ENCODE peak calls at places on chromosomes 7 and 10, in eight cellular contexts. D is GM23248, E is hepatocyte, I is neural progenitor cell, V is OCI-LY7, J is SK-N-SH, A is MM.1S, X is GM23338. K is an unnamed sample.

GRCh38 chr10:24718031-24718855 is 5.4 kb downstream of the ARHGAP21 start:
- DNase-seq in D (peak), E (no peak), I (no peak), V (no peak), J (no peak), A (no peak), X (peak), K (peak)

GRCh38 chr10:77176224-77176623 is 461.4 kb downstream of the KCNMA1 start:
- DNase-seq in D (no peak), E (no peak), I (no peak), V (peak), J (no peak), A (peak), X (no peak), K (no peak)

GRCh38 chr10:122341141-122341810 is 33.2 kb upstream of the PLEKHA1 start:
- DNase-seq in D (no peak), E (no peak), I (no peak), V (no peak), J (no peak), A (no peak), X (no peak), K (no peak)

GRCh38 chr10:123154943-123155505 is 822 bp downstream of the BUB3 start:
- DNase-seq in D (peak), E (peak), I (no peak), V (no peak), J (no peak), A (peak), X (peak), K (peak)

GRCh38 chr7:36408589-36408988 is 18.9 kb downstream of the ANLN start:
- DNase-seq in D (no peak), E (no peak), I (no peak), V (no peak), J (no peak), A (no peak), X (no peak), K (peak)

GRCh38 chr7:98211221-98211675 is at the start of gene BHLHA15:
- DNase-seq in D (peak), E (peak), I (peak), V (peak), J (peak), A (peak), X (peak), K (peak)

GRCh38 chr7:38382627-38383026 is 109.2 kb upstream of the TARP start:
- DNase-seq in D (peak), E (no peak), I (no peak), V (no peak), J (no peak), A (no peak), X (no peak), K (peak)

GRCh38 chr7:45889367-45890067 is 1.2 kb downstream of the IGFBP1 start:
- DNase-seq in D (no peak), E (no peak), I (no peak), V (no peak), J (no peak), A (no peak), X (peak), K (no peak)

GRCh38 chr10:70752571-70752970 is 32.6 kb downstream of the TBATA start:
- DNase-seq in D (no peak), E (no peak), I (no peak), V (no peak), J (no peak), A (no peak), X (no peak), K (no peak)

GRCh38 chr10:63758080-63758479 is 236.9 kb downstream of the REEP3 start:
- DNase-seq in D (peak), E (no peak), I (no peak), V (no peak), J (no peak), A (no peak), X (no peak), K (no peak)

GRCh38 chr10:95268438-95268837 is 22.4 kb downstream of the PDLIM1 start:
- DNase-seq in D (no peak), E (peak), I (peak), V (no peak), J (peak), A (no peak), X (no peak), K (no peak)

GRCh38 chr10:76397210-76397881 is 965.9 kb downstream of the LRMDA start:
- DNase-seq in D (no peak), E (no peak), I (no peak), V (no peak), J (no peak), A (no peak), X (no peak), K (no peak)

GRCh38 chr7:129952164-129952652 is 552 bp downstream of the UBE2H start:
- DNase-seq in D (peak), E (peak), I (peak), V (peak), J (no peak), A (peak), X (peak), K (peak)

GRCh38 chr10:24982294-24983064 is 30.1 kb upstream of the PRTFDC1 start:
- DNase-seq in D (no peak), E (no peak), I (no peak), V (no peak), J (no peak), A (no peak), X (no peak), K (no peak)

GRCh38 chr10:80268266-80268665 is 21.2 kb downstream of the MAT1A start:
- DNase-seq in D (peak), E (no peak), I (no peak), V (no peak), J (no peak), A (no peak), X (no peak), K (no peak)

GRCh38 chr10:102674566-102674965 is 30.3 kb downstream of the TRIM8 start:
- DNase-seq in D (no peak), E (no peak), I (peak), V (no peak), J (peak), A (no peak), X (no peak), K (no peak)

GRCh38 chr7:121083790-121084251 is 95.3 kb downstream of the CPED1 start:
- DNase-seq in D (peak), E (no peak), I (no peak), V (no peak), J (no peak), A (no peak), X (no peak), K (peak)

GRCh38 chr7:56074371-56074791 is 10.3 kb downstream of the SUMF2 start:
- DNase-seq in D (peak), E (peak), I (peak), V (peak), J (peak), A (peak), X (peak), K (peak)

GRCh38 chr10:17120711-17121110 is 8.9 kb downstream of the CUBN start:
- DNase-seq in D (no peak), E (no peak), I (no peak), V (no peak), J (no peak), A (no peak), X (no peak), K (no peak)

GRCh38 chr10:71150811-71151210 is 61.6 kb upstream of the UNC5B start:
- DNase-seq in D (no peak), E (no peak), I (no peak), V (no peak), J (no peak), A (no peak), X (no peak), K (no peak)

GRCh38 chr7:153921408-153921807 is 130.8 kb upstream of the DPP6 start:
- DNase-seq in D (no peak), E (no peak), I (no peak), V (no peak), J (no peak), A (no peak), X (no peak), K (no peak)

GRCh38 chr7:2928256-2928612 is 84.1 kb upstream of the GNA12 start:
- DNase-seq in D (no peak), E (no peak), I (no peak), V (no peak), J (no peak), A (no peak), X (no peak), K (no peak)

GRCh38 chr10:69385454-69386350 is 31.0 kb downstream of the TACR2 start:
- DNase-seq in D (no peak), E (no peak), I (no peak), V (no peak), J (no peak), A (no peak), X (no peak), K (no peak)

GRCh38 chr10:102927311-102928010 is 9.4 kb downstream of the CNNM2 start:
- DNase-seq in D (no peak), E (no peak), I (no peak), V (no peak), J (no peak), A (no peak), X (no peak), K (no peak)

GRCh38 chr7:17083392-17084165 is 201.8 kb upstream of the AGR3 start:
- DNase-seq in D (no peak), E (no peak), I (no peak), V (no peak), J (no peak), A (no peak), X (no peak), K (no peak)

GRCh38 chr10:82394122-82394521 is 519.1 kb downstream of the NRG3 start:
- DNase-seq in D (no peak), E (no peak), I (no peak), V (no peak), J (peak), A (no peak), X (no peak), K (no peak)

GRCh38 chr10:52967806-52968795 is 195.5 kb upstream of the MBL2 start:
- DNase-seq in D (no peak), E (no peak), I (no peak), V (no peak), J (no peak), A (no peak), X (peak), K (no peak)

GRCh38 chr7:27526991-27527722 is 135.5 kb downstream of the HIBADH start:
- DNase-seq in D (peak), E (peak), I (peak), V (no peak), J (no peak), A (no peak), X (no peak), K (no peak)

GRCh38 chr7:74039337-74039736 is 11.4 kb downstream of the ELN start:
- DNase-seq in D (no peak), E (no peak), I (no peak), V (no peak), J (no peak), A (no peak), X (no peak), K (no peak)

GRCh38 chr7:36048141-36048901 is 104.7 kb upstream of the EEPD1 start:
- DNase-seq in D (peak), E (no peak), I (no peak), V (no peak), J (peak), A (no peak), X (no peak), K (peak)

GRCh38 chr7:151372612-151373265 is 31.1 kb downstream of the NUB1 start:
- DNase-seq in D (no peak), E (no peak), I (peak), V (no peak), J (peak), A (no peak), X (no peak), K (no peak)

GRCh38 chr7:105538349-105538748 is 6.3 kb downstream of the RINT1 start:
- DNase-seq in D (no peak), E (no peak), I (no peak), V (no peak), J (no peak), A (no peak), X (no peak), K (no peak)

GRCh38 chr10:21744223-21744622 is 210.2 kb downstream of the MLLT10 start:
- DNase-seq in D (no peak), E (no peak), I (no peak), V (no peak), J (no peak), A (no peak), X (no peak), K (peak)

GRCh38 chr10:6576326-6576725 is 3.8 kb downstream of the PRKCQ start:
- DNase-seq in D (no peak), E (no peak), I (no peak), V (no peak), J (no peak), A (no peak), X (no peak), K (no peak)

GRCh38 chr7:20385121-20385520 is 54.4 kb downstream of the ITGB8 start:
- DNase-seq in D (peak), E (no peak), I (no peak), V (no peak), J (no peak), A (no peak), X (no peak), K (peak)

GRCh38 chr7:101868191-101868950 is 50.9 kb downstream of the CUX1 start:
- DNase-seq in D (no peak), E (no peak), I (no peak), V (peak), J (no peak), A (no peak), X (no peak), K (no peak)

GRCh38 chr10:131127610-131128009 is 183.9 kb downstream of the TCERG1L start:
- DNase-seq in D (no peak), E (no peak), I (no peak), V (no peak), J (peak), A (no peak), X (no peak), K (no peak)

GRCh38 chr7:106110885-106111670 is 1.0 kb downstream of the SYPL1 start:
- DNase-seq in D (peak), E (no peak), I (peak), V (peak), J (no peak), A (peak), X (no peak), K (peak)

GRCh38 chr10:80671847-80672246 is 134.1 kb downstream of the SH2D4B start:
- DNase-seq in D (no peak), E (no peak), I (no peak), V (no peak), J (no peak), A (no peak), X (no peak), K (no peak)

GRCh38 chr10:33414841-33415240 is 80.4 kb upstream of the NRP1 start:
- DNase-seq in D (no peak), E (no peak), I (no peak), V (no peak), J (no peak), A (no peak), X (no peak), K (no peak)

GRCh38 chr10:33410096-33410859 is 75.8 kb upstream of the NRP1 start:
- DNase-seq in D (peak), E (no peak), I (no peak), V (no peak), J (no peak), A (no peak), X (no peak), K (peak)

GRCh38 chr10:33412261-33413092 is 78.0 kb upstream of the NRP1 start:
- DNase-seq in D (peak), E (peak), I (no peak), V (no peak), J (no peak), A (no peak), X (no peak), K (peak)

GRCh38 chr10:33413093-33413442 is 78.6 kb upstream of the NRP1 start:
- DNase-seq in D (no peak), E (no peak), I (no peak), V (no peak), J (no peak), A (no peak), X (no peak), K (peak)

GRCh38 chr10:33410860-33411234 is 76.4 kb upstream of the NRP1 start:
- DNase-seq in D (no peak), E (no peak), I (no peak), V (no peak), J (no peak), A (no peak), X (no peak), K (no peak)
- TF ChIP-seq EZH2phosphoT487 in D (no peak), E (no peak), I (no peak), V (no peak), J (no peak), A (no peak), X (no peak), K (no peak)

GRCh38 chr10:8596929-8597472 is 542.5 kb downstream of the GATA3 start:
- DNase-seq in D (no peak), E (no peak), I (no peak), V (no peak), J (no peak), A (no peak), X (no peak), K (peak)
- TF ChIP-seq EZH2phosphoT487 in D (no peak), E (no peak), I (no peak), V (no peak), J (no peak), A (no peak), X (no peak), K (no peak)

GRCh38 chr10:112241651-112242341 is 41.4 kb upstream of the TECTB start:
- DNase-seq in D (no peak), E (no peak), I (no peak), V (no peak), J (no peak), A (no peak), X (no peak), K (no peak)

GRCh38 chr10:112243713-112244112 is 39.5 kb upstream of the TECTB start:
- DNase-seq in D (no peak), E (no peak), I (no peak), V (no peak), J (no peak), A (no peak), X (no peak), K (no peak)

GRCh38 chr10:112247791-112248190 is 35.4 kb upstream of the TECTB start:
- DNase-seq in D (peak), E (no peak), I (no peak), V (no peak), J (no peak), A (no peak), X (no peak), K (no peak)

GRCh38 chr10:112242769-112243168 is 40.4 kb upstream of the TECTB start:
- DNase-seq in D (no peak), E (no peak), I (no peak), V (no peak), J (no peak), A (no peak), X (no peak), K (no peak)

DNA sequence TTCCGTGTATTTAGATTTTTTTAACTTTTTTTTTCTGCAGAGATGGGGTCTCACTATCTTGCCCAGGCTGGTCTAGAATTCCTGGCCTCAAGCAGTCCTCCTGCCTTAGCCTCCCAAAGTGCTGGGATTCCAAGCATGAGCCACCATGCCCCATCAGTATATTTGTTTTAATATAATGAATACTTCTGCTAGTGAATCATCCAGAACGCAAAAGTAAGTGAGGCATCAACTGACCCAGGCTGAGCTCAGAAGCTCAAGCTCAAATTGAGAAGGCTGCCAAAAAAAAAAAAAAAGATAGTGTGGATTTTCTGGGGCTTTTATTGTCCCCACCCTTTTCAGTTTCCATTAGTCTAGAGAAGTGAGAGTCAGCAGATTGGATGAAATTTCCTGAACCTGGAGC is 39.0 kb upstream of the TECTB start:
- DNase-seq in D (peak), E (no peak), I (no peak), V (no peak), J (no peak), A (no peak), X (no peak), K (no peak)
- TF ChIP-seq EZH2phosphoT487 in D (no peak), E (no peak), I (no peak), V (no peak), J (no peak), A (no peak), X (no peak), K (no peak)

DNA sequence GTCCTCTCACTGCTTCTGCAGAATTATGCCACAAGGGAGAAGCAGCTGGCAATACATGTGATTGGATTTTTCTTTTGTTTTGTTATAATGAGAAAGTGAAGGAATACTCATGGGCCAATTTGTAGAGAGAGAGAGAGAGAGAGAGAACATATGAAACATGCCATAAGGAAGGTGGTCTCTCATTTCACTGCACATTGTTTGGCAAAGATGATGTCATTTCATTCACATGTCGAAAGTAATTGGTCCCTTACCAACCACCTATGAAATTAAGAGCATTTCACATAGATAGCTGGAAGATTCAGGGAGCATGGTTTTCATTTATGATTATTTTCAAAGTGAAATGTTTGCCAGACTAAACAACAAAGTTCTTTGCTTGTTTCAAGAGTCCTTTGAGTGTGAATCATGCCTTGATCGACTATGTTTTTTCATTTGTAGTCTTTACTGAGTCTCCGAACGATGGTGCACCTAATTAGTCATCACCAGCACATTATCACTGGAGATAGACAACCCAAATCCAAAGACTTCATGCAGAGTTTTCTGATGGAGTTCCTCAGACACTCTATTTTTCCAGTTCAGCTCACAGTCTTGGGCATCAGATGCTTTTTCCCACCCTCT is 130.1 kb upstream of the ZEB1 start:
- DNase-seq in D (peak), E (no peak), I (no peak), V (no peak), J (no peak), A (no peak), X (no peak), K (no peak)
- TF ChIP-seq EZH2phosphoT487 in D (no peak), E (no peak), I (no peak), V (no peak), J (no peak), A (no peak), X (no peak), K (no peak)

GRCh38 chr7:50738932-50739331 is 43.8 kb downstream of the GRB10 start:
- DNase-seq in D (no peak), E (no peak), I (no peak), V (no peak), J (no peak), A (no peak), X (no peak), K (peak)
- TF ChIP-seq EZH2phosphoT487 in D (no peak), E (no peak), I (no peak), V (no peak), J (no peak), A (no peak), X (no peak), K (no peak)

GRCh38 chr7:95478139-95479037 is 7.4 kb upstream of the ASB4 start:
- DNase-seq in D (peak), E (peak), I (peak), V (no peak), J (no peak), A (no peak), X (peak), K (no peak)
- TF ChIP-seq EZH2phosphoT487 in D (no peak), E (no peak), I (no peak), V (no peak), J (no peak), A (no peak), X (no peak), K (no peak)

DNA sequence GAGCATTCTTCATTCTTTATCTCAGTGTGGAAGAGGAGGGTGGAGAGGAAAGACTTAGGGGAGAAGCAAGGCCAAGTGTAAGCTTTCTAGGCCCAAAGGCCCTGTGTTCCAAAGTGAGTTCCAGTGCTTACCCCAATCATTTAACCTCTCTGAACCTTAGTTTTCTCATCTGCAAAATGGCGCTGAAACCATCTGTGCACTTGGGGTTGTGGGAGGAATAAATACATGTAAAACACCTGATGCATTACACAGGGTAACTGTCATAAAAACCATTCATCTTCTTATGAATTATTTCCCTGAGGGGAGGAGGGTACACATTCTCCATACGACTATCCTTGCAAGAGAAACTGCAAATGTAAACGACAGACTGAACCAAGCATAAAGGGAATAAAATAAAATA is 19.0 kb downstream of the PIK3AP1 start:
- DNase-seq in D (no peak), E (no peak), I (no peak), V (peak), J (no peak), A (no peak), X (no peak), K (no peak)
- TF ChIP-seq EZH2phosphoT487 in D (no peak), E (no peak), I (no peak), V (no peak), J (no peak), A (no peak), X (no peak), K (no peak)

GRCh38 chr10:46026106-46026505 is 4.3 kb downstream of the NCOA4 start:
- DNase-seq in D (peak), E (no peak), I (no peak), V (no peak), J (no peak), A (no peak), X (no peak), K (no peak)
- TF ChIP-seq EZH2phosphoT487 in D (no peak), E (no peak), I (no peak), V (no peak), J (no peak), A (no peak), X (no peak), K (no peak)

GRCh38 chr7:159097661-159098423 is 46.8 kb downstream of the VIPR2 start:
- DNase-seq in D (no peak), E (no peak), I (peak), V (no peak), J (no peak), A (no peak), X (no peak), K (no peak)
- TF ChIP-seq EZH2phosphoT487 in D (no peak), E (no peak), I (no peak), V (no peak), J (no peak), A (no peak), X (no peak), K (no peak)